ENCODE peak calls at places on chromosomes 6 and 20, in four cellular contexts. K is NCI-H345; V is CD8-positive, alpha-beta memory T cell; X is iris pigment epithelial cell. W is an unnamed sample.

GRCh38 chr20:15487030-15487429 is 1086.2 kb downstream of the KIF16B start:
- DNase-seq in V (no peak), X (no peak), K (no peak), W (no peak)

GRCh38 chr6:130932438-130932837 is 105.2 kb downstream of the SMLR1 start:
- DNase-seq in V (no peak), K (no peak), X (no peak), W (no peak)

GRCh38 chr6:126118058-126118759 is 131.9 kb downstream of the TRMT11 start:
- DNase-seq in X (peak; percentile 18), V (no peak), K (no peak), W (no peak)

GRCh38 chr20:38450412-38450975 is 15.4 kb upstream of the SNHG17 start:
- DNase-seq in X (peak; percentile 63), K (no peak), V (no peak), W (peak; percentile 39)

GRCh38 chr6:29584821-29585220 is at the start of gene OR2H2:
- DNase-seq in V (no peak), K (no peak), X (no peak), W (no peak)

GRCh38 chr6:3653528-3654070 is 97.9 kb downstream of the PXDC1 start:
- DNase-seq in K (no peak), V (no peak), X (no peak), W (no peak)

GRCh38 chr20:3340443-3340842 is 67.0 kb downstream of the DNAAF9 start:
- DNase-seq in V (no peak), X (peak; percentile 30), K (no peak), W (no peak)

GRCh38 chr6:8674088-8674487 is 238.7 kb upstream of the SLC35B3 start:
- DNase-seq in X (no peak), V (no peak), K (no peak), W (no peak)

GRCh38 chr6:154996841-154997311 is 1.8 kb downstream of the TIAM2 start:
- DNase-seq in K (no peak), V (no peak), X (peak; percentile 15), W (peak; percentile 90)

GRCh38 chr6:82217014-82217621 is 30.4 kb downstream of the IBTK start:
- DNase-seq in K (no peak), X (no peak), V (no peak), W (no peak)

GRCh38 chr20:21712443-21713059 is 7.1 kb downstream of the PAX1 start:
- DNase-seq in X (no peak), V (no peak), K (no peak), W (no peak)

W was measured in epithelial cell of esophagus.